ENCODE peak calls at places on chromosome 21, in seven cellular contexts. P, E, Q, M, A, I and V are unnamed samples.

GRCh38 chr21:45086342-45086958 is 12.1 kb downstream of the ADARB1 start:
- DNase-seq in A (no peak), Q (no peak), P (no peak), I (no peak), M (no peak), E (no peak), V (no peak)

GRCh38 chr21:27260728-27261127 is 293.8 kb upstream of the ADAMTS5 start:
- DNase-seq in Q (no peak), E (no peak), P (no peak), I (no peak), M (no peak), A (no peak), V (no peak)

GRCh38 chr21:23624281-23624680 is 1983.0 kb downstream of the MRPL39 start:
- DNase-seq in A (no peak), Q (no peak), P (no peak), E (no peak), M (no peak), I (no peak), V (no peak)

GRCh38 chr21:31446206-31446900 is 102.3 kb upstream of the TIAM1 start:
- DNase-seq in A (no peak), E (peak), Q (no peak), P (no peak), I (no peak), M (no peak), V (no peak)

GRCh38 chr21:46014828-46015227 is 33.3 kb downstream of the COL6A1 start:
- DNase-seq in M (no peak), A (no peak), I (no peak), Q (no peak), E (no peak), P (no peak), V (no peak)

GRCh38 chr21:41762236-41762635 is 4.6 kb downstream of the RIPK4 start:
- DNase-seq in M (no peak), Q (no peak), A (no peak), E (no peak), P (peak), I (no peak), V (no peak)

GRCh38 chr21:43866659-43867331 is 1.8 kb downstream of the AGPAT3 start:
- DNase-seq in Q (no peak), M (no peak), E (peak), P (no peak), I (no peak), A (peak), V (peak)

GRCh38 chr21:45135122-45135521 is 60.7 kb downstream of the ADARB1 start:
- DNase-seq in A (no peak), P (no peak), I (no peak), Q (no peak), M (no peak), E (no peak), V (no peak)

GRCh38 chr21:41564871-41565281 is 56.9 kb upstream of the TMPRSS2 start:
- DNase-seq in E (no peak), I (no peak), M (peak), Q (no peak), A (no peak), P (no peak), V (peak)

GRCh38 chr21:32777269-32777668 is 5.7 kb upstream of the PAXBP1 start:
- DNase-seq in P (no peak), M (peak), A (no peak), I (no peak), E (no peak), Q (no peak), V (no peak)

GRCh38 chr21:27721675-27722074 is 754.8 kb upstream of the ADAMTS5 start:
- DNase-seq in I (no peak), E (no peak), M (no peak), Q (no peak), A (no peak), P (no peak), V (no peak)

GRCh38 chr21:46017148-46017547 is 35.6 kb downstream of the COL6A1 start:
- DNase-seq in E (no peak), Q (no peak), M (no peak), A (no peak), I (no peak), P (no peak), V (no peak)

GRCh38 chr21:42973309-42973990 is 912 bp upstream of the PKNOX1 start:
- DNase-seq in Q (peak), I (no peak), M (no peak), P (no peak), A (peak), E (no peak), V (no peak)

GRCh38 chr21:25496825-25497482 is 110.3 kb downstream of the MRPL39 start:
- DNase-seq in M (no peak), I (no peak), Q (no peak), P (no peak), E (no peak), A (no peak), V (no peak)

GRCh38 chr21:38460171-38460742 is 38.0 kb downstream of the ERG start:
- DNase-seq in M (peak), A (no peak), Q (no peak), I (no peak), E (no peak), P (no peak), V (no peak)

GRCh38 chr21:37472581-37472980 is 106.0 kb downstream of the DYRK1A start:
- DNase-seq in Q (no peak), M (no peak), A (no peak), I (no peak), E (no peak), P (no peak), V (no peak)

GRCh38 chr21:17387030-17387617 is 125.7 kb upstream of the CXADR start:
- DNase-seq in M (peak), P (peak), A (peak), I (no peak), E (peak), Q (no peak), V (peak)

GRCh38 chr21:32878654-32879053 is 107.1 kb upstream of the PAXBP1 start:
- DNase-seq in E (no peak), M (no peak), I (no peak), Q (no peak), P (no peak), A (no peak), V (no peak)

GRCh38 chr21:44275041-44275440 is 10.6 kb upstream of the AIRE start:
- DNase-seq in E (no peak), A (no peak), P (no peak), Q (no peak), I (no peak), M (no peak), V (no peak)

GRCh38 chr21:27572681-27573080 is 605.8 kb upstream of the ADAMTS5 start:
- DNase-seq in A (no peak), P (no peak), M (peak), Q (no peak), I (no peak), E (no peak), V (peak)

GRCh38 chr21:17428484-17428869 is 84.4 kb upstream of the CXADR start:
- DNase-seq in A (no peak), I (no peak), M (no peak), Q (no peak), E (no peak), P (no peak), V (no peak)

GRCh38 chr21:46099476-46099875 is 1.6 kb downstream of the COL6A2 start:
- DNase-seq in P (peak), A (no peak), I (no peak), Q (no peak), M (peak), E (no peak), V (peak)

GRCh38 chr21:45405819-45406762 is 1.1 kb downstream of the COL18A1 start:
- DNase-seq in Q (peak), P (peak), I (no peak), A (peak), E (no peak), M (no peak), V (peak)

GRCh38 chr21:33071878-33072306 is 2.0 kb downstream of the OLIG1 start:
- DNase-seq in I (no peak), E (no peak), A (no peak), P (peak), Q (no peak), M (no peak), V (peak)